ENCODE peak calls at places on chromosomes 16 and 17, in ten cellular contexts. U is cardiac fibroblast; Y is heart right ventricle; K is colonic mucosa; J is left ventricle myocardium inferior; C is WTC11; H is CD8-positive, alpha-beta T cell; G is right atrium auricular region; B is activated CD8-positive, alpha-beta T cell treated with anti-CD3 and anti-CD28 coated beads for 36 hours; L is brain microvascular endothelial cell. N is an unnamed sample.

GRCh38 chr16:78390828-78391227 is 291.4 kb downstream of the WWOX start:
- DNase-seq in U (no peak), Y (no peak), K (no peak), J (no peak), C (no peak), H (no peak), G (no peak), B (no peak), L (no peak), N (no peak)

GRCh38 chr17:63544467-63545301 is 5.6 kb upstream of the DCAF7 start:
- DNase-seq in U (no peak), Y (no peak), K (no peak), J (no peak), C (no peak), H (no peak), G (no peak), B (no peak), L (no peak), N (no peak)

GRCh38 chr17:58331815-58332719 is 3.5 kb upstream of the TSPOAP1 start:
- DNase-seq in U (no peak), Y (peak; percentile 67), K (peak; percentile 70), J (peak; percentile 74), C (peak; percentile 8), H (peak; percentile 69), G (no peak), B (peak; percentile 96), L (no peak), N (peak; percentile 87)

GRCh38 chr16:48978501-48978900 is 303.1 kb downstream of the CBLN1 start:
- DNase-seq in U (no peak), Y (no peak), K (no peak), J (no peak), C (no peak), H (no peak), G (no peak), B (no peak), L (no peak), N (no peak)

GRCh38 chr16:29029168-29029994 is 44.5 kb downstream of the LAT start:
- DNase-seq in U (peak; percentile 96), Y (no peak), K (peak; percentile 12), J (no peak), C (peak; percentile 32), H (no peak), G (no peak), B (peak; percentile 98), L (peak; percentile 98), N (peak; percentile 72)

GRCh38 chr16:50697881-50698767 is 4.7 kb downstream of the NOD2 start:
- DNase-seq in U (peak; percentile 65), Y (no peak), K (no peak), J (no peak), C (no peak), H (no peak), G (no peak), B (peak; percentile 78), L (peak; percentile 59), N (peak; percentile 75)

GRCh38 chr16:24537474-24538337 is 1.7 kb upstream of the RBBP6 start:
- DNase-seq in U (peak; percentile 37), Y (no peak), K (no peak), J (no peak), C (no peak), H (no peak), G (no peak), B (peak; percentile 42), L (no peak), N (no peak)

GRCh38 chr16:84444476-84444875 is 60.0 kb downstream of the MEAK7 start:
- DNase-seq in U (no peak), Y (no peak), K (no peak), J (no peak), C (no peak), H (no peak), G (no peak), B (no peak), L (no peak), N (no peak)

GRCh38 chr16:83994087-83994486 is 26.0 kb downstream of the NECAB2 start:
- DNase-seq in U (peak; percentile 98), Y (no peak), K (no peak), J (no peak), C (no peak), H (no peak), G (no peak), B (no peak), L (peak; percentile 85), N (no peak)

GRCh38 chr17:9360610-9361571 is 214.7 kb downstream of the STX8 start:
- DNase-seq in U (peak; percentile 74), Y (no peak), K (no peak), J (no peak), C (no peak), H (no peak), G (no peak), B (no peak), L (peak; percentile 65), N (no peak)

GRCh38 chr17:45261577-45262515 is at the start of gene SPATA32:
- DNase-seq in U (no peak), Y (peak; percentile 71), K (peak; percentile 74), J (peak; percentile 68), C (peak; percentile 73), H (peak; percentile 37), G (no peak), B (peak; percentile 91), L (no peak), N (peak; percentile 89)

GRCh38 chr17:72173475-72174116 is 52.8 kb downstream of the SOX9 start:
- DNase-seq in U (no peak), Y (no peak), K (no peak), J (no peak), C (no peak), H (no peak), G (no peak), B (no peak), L (peak; percentile 60), N (no peak)

GRCh38 chr17:7484964-7485377 is 805 bp downstream of the POLR2A start:
- DNase-seq in U (no peak), Y (no peak), K (no peak), J (no peak), C (no peak), H (no peak), G (no peak), B (no peak), L (no peak), N (no peak)
- TF ChIP-seq CTCF in U (no peak), Y (no peak), K (no peak), J (no peak), C (no peak), H (no peak), G (no peak), B (no peak), L (peak; percentile 22), N (no peak)

GRCh38 chr17:29117440-29117753 is 62.8 kb downstream of the MYO18A start:
- DNase-seq in U (no peak), Y (no peak), K (no peak), J (no peak), C (no peak), H (no peak), G (no peak), B (no peak), L (no peak), N (no peak)
- TF ChIP-seq CTCF in U (no peak), Y (no peak), K (peak; percentile 19), J (peak; percentile 40), C (peak; percentile 24), H (no peak), G (no peak), B (peak; percentile 63), L (no peak), N (no peak)

GRCh38 chr16:27516360-27516759 is 33.4 kb downstream of the GTF3C1 start:
- DNase-seq in U (no peak), Y (no peak), K (no peak), J (no peak), C (no peak), H (no peak), G (no peak), B (no peak), L (no peak), N (no peak)

GRCh38 chr16:27514806-27515205 is 34.9 kb downstream of the GTF3C1 start:
- DNase-seq in U (no peak), Y (peak; percentile 67), K (no peak), J (peak; percentile 47), C (no peak), H (no peak), G (no peak), B (no peak), L (no peak), N (no peak)

GRCh38 chr16:27512061-27512460 is 37.7 kb downstream of the GTF3C1 start:
- DNase-seq in U (no peak), Y (no peak), K (no peak), J (no peak), C (no peak), H (no peak), G (no peak), B (no peak), L (no peak), N (no peak)

GRCh38 chr16:27518226-27518625 is 31.5 kb downstream of the GTF3C1 start:
- DNase-seq in U (no peak), Y (no peak), K (no peak), J (no peak), C (no peak), H (no peak), G (no peak), B (no peak), L (no peak), N (no peak)

DNA sequence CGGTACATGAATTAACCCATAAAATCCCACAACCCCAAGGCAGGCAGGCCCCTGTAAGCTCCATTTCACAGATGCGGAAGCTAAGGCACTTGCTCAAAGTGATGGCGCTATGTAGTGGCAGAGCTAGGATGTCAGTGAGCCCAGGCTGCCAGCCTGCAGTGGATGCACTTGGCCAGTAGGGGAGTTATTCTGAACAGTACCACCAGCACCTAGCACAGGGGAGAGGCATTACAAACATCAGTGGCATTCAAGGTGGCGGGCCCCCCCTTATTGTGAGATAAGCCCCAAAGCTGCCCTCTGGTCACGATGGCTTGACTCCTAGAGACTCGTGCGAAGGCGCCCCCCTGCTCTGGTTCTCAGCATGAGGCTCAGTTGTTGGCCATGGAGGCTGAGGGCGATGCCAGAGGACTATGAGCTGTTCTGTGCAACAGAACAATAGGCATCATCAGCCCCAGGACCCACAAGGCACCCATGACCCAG is 33.8 kb downstream of the GTF3C1 start:
- DNase-seq in U (peak; percentile 41), Y (no peak), K (no peak), J (no peak), C (peak; percentile 62), H (no peak), G (no peak), B (peak; percentile 49), L (peak; percentile 19), N (peak; percentile 67)
- TF ChIP-seq CTCF in U (peak; percentile 71), Y (peak; percentile 11), K (peak; percentile 43), J (peak; percentile 67), C (peak; percentile 83), H (peak; percentile 38), G (peak; percentile 59), B (peak; percentile 66), L (peak; percentile 84), N (peak; percentile 17)

DNA sequence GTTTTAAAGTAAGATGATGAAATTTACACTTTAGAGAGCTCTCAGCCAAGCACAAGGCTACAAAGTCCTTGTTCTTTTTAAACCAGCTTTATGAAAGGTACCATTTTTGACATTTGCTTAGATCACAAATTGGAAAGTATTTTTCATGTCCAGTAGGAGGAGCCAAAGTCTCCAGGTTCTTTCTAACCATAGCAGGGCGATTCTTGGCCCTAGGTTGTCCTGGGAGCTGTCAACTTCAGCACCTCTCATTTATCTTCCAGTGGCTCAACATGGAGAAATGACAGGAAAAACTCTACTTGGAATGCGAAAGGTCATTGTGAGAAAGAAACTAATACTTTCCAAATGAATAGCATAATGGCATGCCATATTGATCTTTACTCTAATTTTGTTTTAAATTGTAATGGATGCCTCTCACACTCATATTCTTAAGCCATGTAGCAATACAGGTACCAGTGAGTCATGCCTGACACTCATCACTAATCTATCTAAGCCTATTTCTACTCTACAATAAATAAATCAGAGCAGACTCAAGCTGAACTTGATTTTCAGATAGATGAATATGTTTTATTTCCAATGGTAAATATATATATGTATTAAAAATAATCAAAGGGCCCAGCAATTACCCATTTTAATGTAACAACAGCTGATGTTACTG is 919.1 kb upstream of the EEF2KMT start:
- DNase-seq in U (peak; percentile 20), Y (no peak), K (no peak), J (no peak), C (no peak), H (no peak), G (no peak), B (no peak), L (peak; percentile 37), N (no peak)
- TF ChIP-seq CTCF in U (no peak), Y (no peak), K (no peak), J (no peak), C (no peak), H (no peak), G (no peak), B (no peak), L (peak; percentile 47), N (no peak)